ENCODE peak calls at places on chromosomes 5 and 9, in ten cellular contexts. S is ovary, I is PC-3, Y is tibial artery, P is heart left ventricle, T is LNCaP clone FGC, C is epithelial cell of esophagus, J is RWPE2, E is Peyer's patch, F is fibroblast of the aortic adventitia. G is an unnamed sample.

GRCh38 chr5:115888027-115888426 is 46.3 kb downstream of the AP3S1 start:
- DNase-seq in J (no peak), S (no peak), T (peak; percentile 42), P (no peak), E (no peak), F (peak; percentile 68), I (peak; percentile 54), Y (no peak), C (peak; percentile 7), G (no peak)

GRCh38 chr5:38601843-38602424 is 45.5 kb upstream of the LIFR start:
- DNase-seq in F (no peak), J (no peak), T (no peak), P (no peak), I (peak; percentile 93), E (no peak), S (no peak), C (peak; percentile 90), Y (no peak), G (no peak)

GRCh38 chr9:116000748-116001329 is 152.8 kb upstream of the PAPPA start:
- DNase-seq in T (no peak), S (no peak), P (no peak), I (peak; percentile 40), Y (no peak), C (peak; percentile 31), J (no peak), E (no peak), F (no peak), G (no peak)

GRCh38 chr5:180071418-180072255 is at the start of gene RNF130:
- DNase-seq in F (peak; percentile 88), E (peak; percentile 96), J (peak; percentile 92), T (no peak), S (peak; percentile 95), I (peak; percentile 84), P (peak; percentile 96), Y (peak; percentile 97), C (peak; percentile 91), G (peak; percentile 61)

GRCh38 chr9:101706261-101706798 is 32.1 kb downstream of the GRIN3A start:
- DNase-seq in T (no peak), I (no peak), E (no peak), C (peak; percentile 16), Y (no peak), F (no peak), P (no peak), J (no peak), S (no peak), G (no peak)

GRCh38 chr9:100473271-100474081 is 527 bp downstream of the TMEFF1 start:
- DNase-seq in S (peak; percentile 46), F (peak; percentile 16), T (no peak), I (peak; percentile 20), E (no peak), P (peak; percentile 16), C (peak; percentile 36), Y (no peak), J (peak; percentile 61), G (no peak)

GRCh38 chr5:177427211-177427822 is 841 bp downstream of the GRK6 start:
- DNase-seq in S (no peak), I (peak; percentile 29), E (no peak), F (no peak), Y (no peak), T (no peak), C (no peak), P (no peak), J (no peak), G (no peak)

GRCh38 chr5:44632344-44632743 is 176.4 kb upstream of the MRPS30 start:
- DNase-seq in I (no peak), J (no peak), S (no peak), C (peak; percentile 11), Y (no peak), F (peak; percentile 0), T (no peak), P (no peak), E (no peak), G (no peak)

GRCh38 chr5:173693670-173694069 is 77.2 kb upstream of the BOD1 start:
- DNase-seq in E (peak; percentile 80), J (no peak), C (no peak), Y (no peak), P (no peak), I (no peak), T (no peak), S (no peak), F (no peak), G (no peak)

GRCh38 chr5:56919942-56920662 is 10.7 kb downstream of the SETD9 start:
- DNase-seq in E (no peak), S (no peak), C (no peak), I (no peak), T (no peak), F (no peak), J (no peak), P (no peak), Y (no peak), G (no peak)

GRCh38 chr5:91281409-91281808 is 101.7 kb downstream of the ARRDC3 start:
- DNase-seq in Y (no peak), J (no peak), E (no peak), I (peak; percentile 62), T (no peak), P (no peak), F (peak; percentile 90), C (peak; percentile 80), S (no peak), G (peak; percentile 88)

GRCh38 chr9:97714435-97714834 is 17.3 kb upstream of the XPA start:
- DNase-seq in T (no peak), J (peak; percentile 70), P (no peak), I (peak; percentile 86), S (no peak), Y (no peak), F (peak; percentile 65), C (peak; percentile 85), E (no peak), G (peak; percentile 77)

GRCh38 chr5:1059884-1060263 is 51.3 kb downstream of the NKD2 start:
- DNase-seq in Y (no peak), I (no peak), E (no peak), T (no peak), S (no peak), P (no peak), C (no peak), J (no peak), F (no peak), G (no peak)

GRCh38 chr5:84602371-84602771 is 217.7 kb upstream of the EDIL3 start:
- DNase-seq in P (no peak), E (no peak), F (peak; percentile 14), J (no peak), C (peak; percentile 16), S (no peak), Y (no peak), I (peak; percentile 9), T (no peak), G (no peak)

GRCh38 chr9:126569036-126569435 is 44.7 kb upstream of the LMX1B start:
- DNase-seq in J (no peak), S (no peak), P (no peak), T (no peak), I (peak; percentile 62), C (peak; percentile 84), Y (no peak), E (no peak), F (peak; percentile 22), G (no peak)

GRCh38 chr5:157651011-157651611 is 1.1 kb downstream of the SOX30 start:
- DNase-seq in T (no peak), E (no peak), I (no peak), Y (no peak), S (no peak), F (no peak), C (no peak), P (no peak), J (no peak), G (no peak)
- H3K4me3 ChIP-seq in T (no peak overlapping the region), E (peak overlapping the region; percentile 54), I (no peak overlapping the region), Y (peak overlapping the region; percentile 52), S (no peak overlapping the region), F (no peak overlapping the region), C (peak overlapping the region; percentile 38), P (peak overlapping the region; percentile 52), J (no peak overlapping the region), G (no peak overlapping the region)

DNA sequence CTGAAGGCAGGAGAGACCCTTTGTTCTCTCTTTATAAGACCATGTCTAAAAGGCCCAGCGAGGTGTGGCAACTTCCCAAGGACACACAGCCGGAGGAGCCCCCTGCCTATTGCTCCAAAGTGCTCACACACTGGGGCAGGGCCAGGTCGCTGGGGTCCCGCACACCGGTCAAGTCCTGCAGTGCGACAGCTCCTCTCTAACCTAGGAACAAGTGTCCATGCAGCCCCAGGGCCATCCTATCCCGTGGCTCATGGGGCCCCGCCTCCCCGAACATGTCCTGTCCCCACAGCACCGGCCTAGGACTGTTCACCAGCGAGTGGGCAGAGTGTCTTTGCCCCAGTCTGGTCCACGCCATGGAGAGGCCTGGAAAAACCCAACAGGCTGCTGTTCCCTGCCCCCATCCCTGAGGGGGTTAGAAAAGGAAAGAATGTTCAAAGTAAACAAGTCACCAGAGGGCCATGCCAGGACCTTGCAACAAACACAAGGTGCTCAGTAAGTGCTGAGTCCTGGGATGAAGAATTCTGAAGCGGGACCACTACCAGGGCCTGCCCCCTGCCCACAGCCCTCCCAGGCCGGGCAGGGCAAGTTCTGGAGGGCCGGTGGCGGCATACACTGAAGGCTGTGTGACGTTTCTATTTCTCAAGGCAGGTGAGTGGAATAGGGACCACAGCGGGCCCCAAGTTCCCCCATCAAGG is 958 bp downstream of the NINJ1 start:
- DNase-seq in I (peak; percentile 39), S (peak; percentile 62), P (no peak), T (no peak), C (peak; percentile 28), J (no peak), F (no peak), Y (peak; percentile 86), E (no peak), G (no peak)
- TF ChIP-seq CTCF in I (no peak), S (no peak), P (no peak), T (no peak), C (no peak), J (no peak), F (no peak), Y (no peak), E (no peak), G (no peak)

DNA sequence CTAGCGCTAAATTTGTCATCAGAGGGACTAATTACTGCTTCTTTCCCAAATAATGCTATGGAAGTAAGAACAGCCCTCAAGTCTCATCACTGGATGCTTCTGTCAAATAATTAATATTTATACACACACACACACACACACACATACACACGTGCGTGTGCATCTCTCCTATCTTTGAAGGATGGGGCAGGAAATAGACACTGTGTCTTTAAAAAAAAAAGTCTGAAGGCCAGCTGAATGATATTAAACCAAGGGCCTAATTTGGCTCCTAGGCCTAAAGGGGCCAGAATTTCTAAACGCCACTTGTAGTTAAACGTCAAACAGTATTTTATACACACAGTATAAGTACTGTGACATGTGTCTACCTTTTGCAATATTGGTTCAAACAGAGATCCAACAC is 3.3 kb downstream of the SLF1 start:
- DNase-seq in F (no peak), C (no peak), S (no peak), J (no peak), I (no peak), E (no peak), Y (no peak), T (no peak), P (no peak), G (no peak)
- H3K4me3 ChIP-seq in F (no peak overlapping the region), C (no peak overlapping the region), S (no peak overlapping the region), J (no peak overlapping the region), I (no peak overlapping the region), E (no peak overlapping the region), Y (no peak overlapping the region), T (no peak overlapping the region), P (no peak overlapping the region), G (no peak overlapping the region)

GRCh38 chr9:33817327-33818166 is 587 bp downstream of the UBE2R2 start:
- DNase-seq in T (no peak), F (peak; percentile 68), S (peak; percentile 75), Y (peak; percentile 78), I (peak; percentile 44), C (peak; percentile 55), E (peak; percentile 67), J (peak; percentile 73), P (peak; percentile 60), G (no peak)
- TF ChIP-seq CTCF in T (no peak), F (peak; percentile 43), S (peak; percentile 16), Y (no peak), I (no peak), C (no peak), E (no peak), J (peak; percentile 14), P (no peak), G (peak; percentile 32)

GRCh38 chr5:169430676-169431075 is 129.7 kb upstream of the SLIT3 start:
- DNase-seq in C (no peak), J (no peak), T (no peak), P (no peak), E (no peak), Y (no peak), I (no peak), F (peak; percentile 56), S (no peak), G (no peak)
- H3K4me3 ChIP-seq in C (no peak overlapping the region), J (no peak overlapping the region), T (no peak overlapping the region), P (no peak overlapping the region), E (no peak overlapping the region), Y (no peak overlapping the region), I (no peak overlapping the region), F (no peak overlapping the region), S (no peak overlapping the region), G (no peak overlapping the region)